ENCODE peak calls at places on chromosomes 5 and 9, in four cellular contexts. One of them, this sample, is unnamed.

GRCh38 chr5:181190711-181191525 is 14.1 kb downstream of the TRIM7 start:
- DNase-seq in GM12878: no peak
- DNase-seq in K562: no peak
- DNase-seq in colonic mucosa: peak
- DNase-seq in this sample: peak

GRCh38 chr5:141835928-141836667 is 42.1 kb downstream of the PCDH1 start:
- DNase-seq in GM12878: no peak
- DNase-seq in K562: no peak
- DNase-seq in colonic mucosa: no peak
- DNase-seq in this sample: peak

GRCh38 chr9:72292184-72292787 is 72.7 kb downstream of the ZFAND5 start:
- DNase-seq in GM12878: no peak
- DNase-seq in K562: no peak
- DNase-seq in colonic mucosa: no peak
- DNase-seq in this sample: no peak

GRCh38 chr5:103408408-103408807 is 149.8 kb downstream of the MACIR start:
- DNase-seq in GM12878: no peak
- DNase-seq in K562: no peak
- DNase-seq in colonic mucosa: no peak
- DNase-seq in this sample: no peak

GRCh38 chr5:21058290-21058689 is 1070.3 kb upstream of the CDH18 start:
- DNase-seq in GM12878: peak
- DNase-seq in K562: no peak
- DNase-seq in colonic mucosa: no peak
- DNase-seq in this sample: no peak

GRCh38 chr9:88087906-88088305 is 50.4 kb downstream of the SPATA31C2 start:
- DNase-seq in GM12878: no peak
- DNase-seq in K562: no peak
- DNase-seq in colonic mucosa: no peak
- DNase-seq in this sample: no peak

GRCh38 chr5:35785601-35786085 is 71.0 kb upstream of the IL7R start:
- DNase-seq in GM12878: no peak
- DNase-seq in K562: no peak
- DNase-seq in colonic mucosa: no peak
- DNase-seq in this sample: no peak

GRCh38 chr9:90165281-90165680 is 477.3 kb downstream of the DIRAS2 start:
- DNase-seq in GM12878: no peak
- DNase-seq in K562: no peak
- DNase-seq in colonic mucosa: peak
- DNase-seq in this sample: no peak

GRCh38 chr5:643811-644271 is 31.7 kb downstream of the CEP72 start:
- DNase-seq in GM12878: peak
- DNase-seq in K562: no peak
- DNase-seq in colonic mucosa: no peak
- DNase-seq in this sample: peak

GRCh38 chr5:133691448-133691847 is 79.1 kb upstream of the FSTL4 start:
- DNase-seq in GM12878: no peak
- DNase-seq in K562: no peak
- DNase-seq in colonic mucosa: no peak
- DNase-seq in this sample: no peak

GRCh38 chr9:8599937-8600336 is 800.4 kb upstream of the DMAC1 start:
- DNase-seq in GM12878: no peak
- DNase-seq in K562: no peak
- DNase-seq in colonic mucosa: no peak
- DNase-seq in this sample: no peak

GRCh38 chr5:126746290-126746689 is 30.6 kb upstream of the LMNB1 start:
- DNase-seq in GM12878: no peak
- DNase-seq in K562: peak
- DNase-seq in colonic mucosa: no peak
- DNase-seq in this sample: no peak

GRCh38 chr9:95505072-95505471 is 11.7 kb downstream of the PTCH1 start:
- DNase-seq in GM12878: no peak
- DNase-seq in K562: no peak
- DNase-seq in colonic mucosa: no peak
- DNase-seq in this sample: no peak

GRCh38 chr5:173689713-173690360 is 73.4 kb upstream of the BOD1 start:
- DNase-seq in GM12878: no peak
- DNase-seq in K562: no peak
- DNase-seq in colonic mucosa: peak
- DNase-seq in this sample: no peak

GRCh38 chr9:91682806-91683205 is 259.2 kb upstream of the NFIL3 start:
- DNase-seq in GM12878: no peak
- DNase-seq in K562: no peak
- DNase-seq in colonic mucosa: no peak
- DNase-seq in this sample: no peak

GRCh38 chr9:134689320-134690181 is 47.9 kb downstream of the COL5A1 start:
- DNase-seq in GM12878: no peak
- DNase-seq in K562: peak
- DNase-seq in colonic mucosa: peak
- DNase-seq in this sample: peak

GRCh38 chr5:169065400-169065799 is 235.5 kb downstream of the SLIT3 start:
- DNase-seq in GM12878: no peak
- DNase-seq in K562: no peak
- DNase-seq in colonic mucosa: no peak
- DNase-seq in this sample: no peak

GRCh38 chr5:95923918-95924559 is 37.6 kb downstream of the ELL2 start:
- DNase-seq in GM12878: peak
- DNase-seq in K562: no peak
- DNase-seq in colonic mucosa: no peak
- DNase-seq in this sample: no peak

GRCh38 chr5:33690736-33691135 is 201.1 kb downstream of the ADAMTS12 start:
- DNase-seq in GM12878: no peak
- DNase-seq in K562: no peak
- DNase-seq in colonic mucosa: no peak
- DNase-seq in this sample: no peak

GRCh38 chr5:126594676-126595485 is at the start of gene ALDH7A1:
- DNase-seq in GM12878: no peak
- DNase-seq in K562: peak
- DNase-seq in colonic mucosa: peak
- DNase-seq in this sample: peak

GRCh38 chr9:134258828-134259546 is 67.3 kb upstream of the RXRA start:
- DNase-seq in GM12878: no peak
- DNase-seq in K562: no peak
- DNase-seq in colonic mucosa: no peak
- DNase-seq in this sample: no peak

GRCh38 chr5:16057277-16057676 is 122.3 kb downstream of the MARCHF11 start:
- DNase-seq in GM12878: no peak
- DNase-seq in K562: no peak
- DNase-seq in colonic mucosa: no peak
- DNase-seq in this sample: no peak

GRCh38 chr9:96163712-96164111 is 138.3 kb downstream of the HSD17B3 start:
- DNase-seq in GM12878: no peak
- DNase-seq in K562: no peak
- DNase-seq in colonic mucosa: no peak
- DNase-seq in this sample: no peak

GRCh38 chr9:130732793-130733221 is 39.2 kb downstream of the EXOSC2 start:
- DNase-seq in GM12878: no peak
- DNase-seq in K562: peak
- DNase-seq in colonic mucosa: no peak
- DNase-seq in this sample: no peak

GRCh38 chr5:36079200-36079761 is 12.6 kb upstream of the UGT3A2 start:
- DNase-seq in GM12878: peak
- DNase-seq in K562: peak
- DNase-seq in colonic mucosa: peak
- DNase-seq in this sample: no peak

GRCh38 chr5:159908201-159908940 is 7.9 kb upstream of the ADRA1B start:
- DNase-seq in GM12878: no peak
- DNase-seq in K562: no peak
- DNase-seq in colonic mucosa: no peak
- DNase-seq in this sample: no peak

GRCh38 chr9:128809831-128810230 is 8.5 kb upstream of the ENDOG start:
- DNase-seq in GM12878: no peak
- DNase-seq in K562: no peak
- DNase-seq in colonic mucosa: no peak
- DNase-seq in this sample: no peak

GRCh38 chr5:85843535-85843934 is 774.2 kb upstream of the COX7C start:
- DNase-seq in GM12878: no peak
- DNase-seq in K562: no peak
- DNase-seq in colonic mucosa: no peak
- DNase-seq in this sample: no peak

GRCh38 chr5:178249191-178249989 is 16.8 kb upstream of the PHYKPL start:
- DNase-seq in GM12878: no peak
- DNase-seq in K562: no peak
- DNase-seq in colonic mucosa: no peak
- DNase-seq in this sample: peak

GRCh38 chr9:93064392-93065124 is 6.1 kb downstream of the SUSD3 start:
- DNase-seq in GM12878: peak
- DNase-seq in K562: peak
- DNase-seq in colonic mucosa: peak
- DNase-seq in this sample: peak

GRCh38 chr5:75656311-75657003 is 45.2 kb downstream of the ANKDD1B start:
- DNase-seq in GM12878: no peak
- DNase-seq in K562: no peak
- DNase-seq in colonic mucosa: no peak
- DNase-seq in this sample: peak

GRCh38 chr5:108637110-108637509 is 110.6 kb upstream of the FER start:
- DNase-seq in GM12878: no peak
- DNase-seq in K562: no peak
- DNase-seq in colonic mucosa: no peak
- DNase-seq in this sample: no peak

GRCh38 chr5:135369952-135370351 is 29.1 kb downstream of the MACROH2A1 start:
- DNase-seq in GM12878: no peak
- DNase-seq in K562: no peak
- DNase-seq in colonic mucosa: no peak
- DNase-seq in this sample: no peak

GRCh38 chr9:37026936-37027581 is 7.0 kb downstream of the PAX5 start:
- DNase-seq in GM12878: no peak
- DNase-seq in K562: no peak
- DNase-seq in colonic mucosa: no peak
- DNase-seq in this sample: no peak

GRCh38 chr5:58015175-58015574 is 444.7 kb downstream of the PLK2 start:
- DNase-seq in GM12878: no peak
- DNase-seq in K562: no peak
- DNase-seq in colonic mucosa: no peak
- DNase-seq in this sample: no peak

GRCh38 chr9:35844628-35845301 is 15.7 kb downstream of the TMEM8B start:
- DNase-seq in GM12878: peak
- DNase-seq in K562: no peak
- DNase-seq in colonic mucosa: peak
- DNase-seq in this sample: no peak

GRCh38 chr5:97192580-97193421 is 9.8 kb upstream of the RIOK2 start:
- DNase-seq in GM12878: peak
- DNase-seq in K562: no peak
- DNase-seq in colonic mucosa: no peak
- DNase-seq in this sample: no peak

GRCh38 chr5:72177538-72177937 is 70.3 kb downstream of the MAP1B start:
- DNase-seq in GM12878: no peak
- DNase-seq in K562: no peak
- DNase-seq in colonic mucosa: no peak
- DNase-seq in this sample: no peak

GRCh38 chr9:72982161-72982799 is 29.4 kb upstream of the ALDH1A1 start:
- DNase-seq in GM12878: no peak
- DNase-seq in K562: no peak
- DNase-seq in colonic mucosa: no peak
- DNase-seq in this sample: no peak

GRCh38 chr5:149517461-149518122 is 33.6 kb downstream of the CSNK1A1 start:
- DNase-seq in GM12878: no peak
- DNase-seq in K562: no peak
- DNase-seq in colonic mucosa: no peak
- DNase-seq in this sample: no peak
- TF ChIP-seq CTCF in GM12878: no peak
- TF ChIP-seq CTCF in K562: no peak
- TF ChIP-seq CTCF in colonic mucosa: no peak
- TF ChIP-seq CTCF in this sample: no peak

DNA sequence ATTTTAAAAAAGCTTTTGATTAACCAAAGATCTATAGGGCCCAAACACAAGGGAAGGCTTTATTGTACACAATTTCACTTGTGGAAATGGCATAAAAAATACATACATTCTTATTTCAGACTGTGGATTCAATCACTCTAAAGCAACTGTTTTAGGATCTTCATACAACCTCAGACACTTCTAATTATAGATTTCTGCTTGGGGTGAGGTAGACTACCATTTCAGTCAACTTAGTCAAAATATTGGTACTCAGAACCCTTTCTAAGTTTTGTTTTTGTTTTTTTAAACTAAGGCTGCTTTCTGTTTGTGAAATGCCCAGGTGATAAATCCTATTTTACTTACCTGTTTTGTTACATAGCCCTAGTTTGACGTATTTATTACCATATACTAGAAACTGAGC is 284.5 kb upstream of the RASA1 start:
- DNase-seq in GM12878: no peak
- DNase-seq in K562: no peak
- DNase-seq in colonic mucosa: no peak
- DNase-seq in this sample: no peak
- H3K4me3 ChIP-seq in GM12878: no peak
- H3K4me3 ChIP-seq in K562: no peak
- H3K4me3 ChIP-seq in colonic mucosa: no peak
- H3K4me3 ChIP-seq in this sample: no peak

DNA sequence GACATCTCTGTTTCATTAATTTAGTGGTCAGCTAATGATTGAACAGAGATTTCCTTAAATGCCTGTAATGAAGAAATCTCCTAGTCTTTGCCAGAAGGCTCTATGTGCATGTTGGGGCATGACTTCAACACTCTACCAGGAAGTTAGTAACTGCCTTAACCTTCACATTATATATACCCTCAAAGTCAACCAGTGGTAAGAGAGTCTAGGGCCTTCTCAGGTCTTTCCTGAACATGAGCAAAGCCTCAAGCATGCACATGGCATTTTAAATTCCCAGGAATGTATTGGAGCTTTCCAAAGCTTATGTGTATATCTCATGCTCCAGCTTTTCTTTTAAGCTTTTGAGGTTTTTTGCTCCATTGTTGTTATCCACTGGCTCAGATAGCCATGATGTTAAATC is 388.3 kb downstream of the ARRDC3 start:
- DNase-seq in GM12878: no peak
- DNase-seq in K562: no peak
- DNase-seq in colonic mucosa: no peak
- DNase-seq in this sample: no peak
- H3K9ac ChIP-seq in GM12878: no peak
- H3K9ac ChIP-seq in K562: no peak
- H3K9ac ChIP-seq in colonic mucosa: no peak
- H3K9ac ChIP-seq in this sample: no peak

GRCh38 chr9:114674076-114674797 is 7.8 kb downstream of the TEX48 start:
- DNase-seq in GM12878: no peak
- DNase-seq in K562: no peak
- DNase-seq in colonic mucosa: no peak
- DNase-seq in this sample: no peak

GRCh38 chr9:114677418-114677817 is 4.6 kb downstream of the TEX48 start:
- DNase-seq in GM12878: no peak
- DNase-seq in K562: no peak
- DNase-seq in colonic mucosa: no peak
- DNase-seq in this sample: no peak

GRCh38 chr9:114678130-114678529 is 3.9 kb downstream of the TEX48 start:
- DNase-seq in GM12878: no peak
- DNase-seq in K562: no peak
- DNase-seq in colonic mucosa: no peak
- DNase-seq in this sample: no peak

GRCh38 chr9:114671605-114672004 is 10.4 kb downstream of the TEX48 start:
- DNase-seq in GM12878: no peak
- DNase-seq in K562: no peak
- DNase-seq in colonic mucosa: no peak
- DNase-seq in this sample: no peak

GRCh38 chr9:114674798-114675554 is 7.0 kb downstream of the TEX48 start:
- DNase-seq in GM12878: no peak
- DNase-seq in K562: no peak
- DNase-seq in colonic mucosa: no peak
- DNase-seq in this sample: no peak
- TF ChIP-seq CTCF in GM12878: no peak
- TF ChIP-seq CTCF in K562: no peak
- TF ChIP-seq CTCF in colonic mucosa: no peak
- TF ChIP-seq CTCF in this sample: no peak

This sample was measured in kidney.